ENCODE peak calls at places on chromosomes 1 and 21, in four cellular contexts. X is IMR-90, V is left ventricle myocardium inferior, U is PC-3. B is an unnamed sample.

GRCh38 chr1:32240140-32240951 is 6.7 kb upstream of the FAM167B start:
- DNase-seq in X (peak; percentile 39), V (peak; percentile 73), U (peak; percentile 75), B (peak; percentile 56)

GRCh38 chr1:14937288-14937949 is 216.1 kb upstream of the TMEM51 start:
- DNase-seq in X (no peak), V (no peak), U (no peak), B (no peak)

GRCh38 chr1:19087737-19088594 is 122.1 kb downstream of the UBR4 start:
- DNase-seq in X (peak; percentile 14), V (no peak), U (no peak), B (no peak)

GRCh38 chr1:223618680-223619079 is 46.8 kb downstream of the CAPN8 start:
- DNase-seq in X (no peak), V (no peak), U (no peak), B (no peak)

GRCh38 chr1:198639581-198640235 is 868 bp downstream of the PTPRC start:
- DNase-seq in X (no peak), V (no peak), U (no peak), B (no peak)

GRCh38 chr1:18284750-18285532 is 177.3 kb downstream of the IGSF21 start:
- DNase-seq in X (no peak), V (no peak), U (no peak), B (no peak)

GRCh38 chr1:230868736-230869385 is 540 bp upstream of the C1orf198 start:
- DNase-seq in X (no peak), V (peak; percentile 57), U (peak; percentile 65), B (no peak)

GRCh38 chr1:28209700-28210099 is 23.1 kb downstream of the DNAJC8 start:
- DNase-seq in X (no peak), V (no peak), U (no peak), B (no peak)

GRCh38 chr1:164137273-164137947 is 421.6 kb upstream of the PBX1 start:
- DNase-seq in X (no peak), V (no peak), U (no peak), B (no peak)

GRCh38 chr1:205505791-205506190 is 1.3 kb downstream of the CDK18 start:
- DNase-seq in X (no peak), V (peak; percentile 85), U (peak; percentile 20), B (no peak)

GRCh38 chr1:65425697-65426096 is 5.2 kb downstream of the LEPR start:
- DNase-seq in X (peak; percentile 74), V (no peak), U (peak; percentile 93), B (no peak)

GRCh38 chr1:170700842-170701305 is 36.9 kb downstream of the PRRX1 start:
- DNase-seq in X (peak; percentile 61), V (no peak), U (no peak), B (no peak)

GRCh38 chr1:116914667-116915066 is 5.0 kb downstream of the PTGFRN start:
- DNase-seq in X (no peak), V (no peak), U (no peak), B (no peak)

GRCh38 chr1:154747841-154748766 is 122.0 kb downstream of the KCNN3 start:
- DNase-seq in X (no peak), V (peak; percentile 68), U (no peak), B (no peak)

GRCh38 chr1:207329469-207329868 is 8.0 kb downstream of the CD55 start:
- DNase-seq in X (no peak), V (no peak), U (no peak), B (no peak)

GRCh38 chr1:33758698-33759097 is 105.2 kb upstream of the HMGB4 start:
- DNase-seq in X (peak; percentile 7), V (peak; percentile 33), U (no peak), B (no peak)

GRCh38 chr1:161420763-161421455 is 53.2 kb upstream of the CFAP126 start:
- DNase-seq in X (peak; percentile 3), V (no peak), U (no peak), B (no peak)

GRCh38 chr1:3403388-3404179 is 50.9 kb upstream of the ARHGEF16 start:
- DNase-seq in X (no peak), V (no peak), U (no peak), B (no peak)

GRCh38 chr1:229381234-229381633 is 38.4 kb upstream of the CCSAP start:
- DNase-seq in X (no peak), V (no peak), U (no peak), B (no peak)

GRCh38 chr1:94265011-94265422 is 27.6 kb upstream of the ARHGAP29 start:
- DNase-seq in X (no peak), V (no peak), U (peak; percentile 51), B (no peak)

GRCh38 chr21:22250355-22250754 is 1252.1 kb downstream of the NCAM2 start:
- DNase-seq in X (no peak), V (no peak), U (no peak), B (no peak)

GRCh38 chr1:119007672-119008482 is 19.7 kb upstream of the TBX15 start:
- DNase-seq in X (no peak), V (no peak), U (no peak), B (no peak)

GRCh38 chr1:56376188-56376984 is 203.0 kb downstream of the PLPP3 start:
- DNase-seq in X (peak; percentile 31), V (peak; percentile 32), U (peak; percentile 97), B (no peak)

GRCh38 chr1:90526954-90527353 is 190.1 kb downstream of the BARHL2 start:
- DNase-seq in X (no peak), V (no peak), U (no peak), B (no peak)

GRCh38 chr1:216502528-216503162 is 79.4 kb upstream of the USH2A start:
- DNase-seq in X (peak; percentile 8), V (no peak), U (no peak), B (no peak)

GRCh38 chr1:94228640-94229375 is 8.6 kb downstream of the ARHGAP29 start:
- DNase-seq in X (no peak), V (no peak), U (no peak), B (no peak)

GRCh38 chr1:36525166-36525565 is 42.5 kb upstream of the CSF3R start:
- DNase-seq in X (no peak), V (no peak), U (no peak), B (no peak)

GRCh38 chr1:224563666-224564065 is 52.5 kb upstream of the CNIH3 start:
- DNase-seq in X (no peak), V (no peak), U (no peak), B (no peak)

GRCh38 chr1:5513891-5514515 is 478.2 kb downstream of the NPHP4 start:
- DNase-seq in X (no peak), V (no peak), U (peak; percentile 18), B (no peak)

GRCh38 chr1:21952806-21953514 is 15.8 kb upstream of the HSPG2 start:
- DNase-seq in X (no peak), V (no peak), U (no peak), B (no peak)

GRCh38 chr1:77218477-77219165 is 609 bp downstream of the PIGK start:
- DNase-seq in X (peak; percentile 27), V (no peak), U (peak; percentile 15), B (no peak)

GRCh38 chr1:10451286-10451685 is 1.5 kb downstream of the CORT start:
- DNase-seq in X (peak; percentile 44), V (no peak), U (no peak), B (no peak)

GRCh38 chr1:19387045-19387467 is 74.9 kb downstream of the SLC66A1 start:
- DNase-seq in X (no peak), V (no peak), U (no peak), B (no peak)

GRCh38 chr1:1788646-1789431 is 10.6 kb upstream of the NADK start:
- DNase-seq in X (peak; percentile 42), V (no peak), U (peak; percentile 53), B (no peak)

GRCh38 chr1:208132287-208132882 is 111.8 kb downstream of the PLXNA2 start:
- DNase-seq in X (peak; percentile 42), V (peak; percentile 84), U (peak; percentile 93), B (peak; percentile 14)

GRCh38 chr1:226541631-226542622 is 6.6 kb upstream of the STUM start:
- DNase-seq in X (no peak), V (peak; percentile 45), U (no peak), B (no peak)

DNA sequence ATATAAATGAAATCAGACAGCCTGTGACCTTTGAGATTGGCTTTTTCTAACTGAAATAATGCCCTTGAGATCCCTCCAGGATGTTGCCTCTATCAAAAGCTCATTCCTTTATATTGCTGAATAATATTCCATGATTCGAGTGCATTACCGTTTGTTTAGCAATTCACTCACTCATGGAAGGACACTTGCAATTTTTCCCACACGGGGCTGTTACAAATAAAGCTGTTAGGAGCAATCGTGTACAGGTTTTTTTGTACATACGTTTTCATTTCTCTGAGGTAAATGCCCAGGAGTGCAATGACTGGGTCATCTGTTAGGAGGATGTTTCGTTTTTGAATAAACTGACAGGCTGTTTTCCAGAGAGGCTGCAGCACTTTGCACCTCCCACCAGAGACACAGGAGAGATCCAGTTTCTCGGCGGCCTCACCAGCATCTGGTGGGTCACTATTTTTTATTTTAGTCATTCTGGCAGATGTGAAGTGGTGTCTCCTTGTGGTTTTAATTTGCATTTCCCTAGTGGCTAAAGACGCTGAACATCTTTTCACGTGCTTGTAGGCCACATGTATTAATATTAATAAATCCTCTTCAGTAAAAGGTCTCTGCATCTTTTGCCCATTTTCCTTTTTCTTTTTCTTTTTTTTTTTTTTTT is 11.0 kb downstream of the PRDM15 start:
- DNase-seq in X (peak; percentile 12), V (no peak), U (no peak), B (no peak)
- H3K4me3 ChIP-seq in X (no peak overlapping the region), V (no peak overlapping the region), U (no peak overlapping the region), B (no peak overlapping the region)

DNA sequence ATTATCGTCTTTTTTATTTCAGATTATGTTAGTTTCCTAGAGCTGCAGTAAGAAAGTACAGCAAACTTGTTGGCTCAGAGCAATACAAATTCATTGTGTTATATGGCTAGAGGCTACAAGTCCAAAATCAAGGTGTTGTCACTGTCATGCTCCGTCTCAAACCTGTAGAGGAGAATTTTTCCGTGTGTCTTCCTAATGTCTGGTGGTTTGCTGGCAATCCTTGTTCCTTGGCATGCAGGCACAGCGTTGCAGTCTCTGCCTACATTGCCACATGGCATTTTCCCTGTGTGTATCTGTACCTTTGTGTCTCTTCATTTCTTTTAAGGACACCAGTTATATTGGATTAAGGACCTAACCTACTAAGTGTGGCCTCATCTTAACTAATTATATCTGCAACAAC is 244.4 kb downstream of the LRRIQ3 start:
- DNase-seq in X (no peak), V (no peak), U (no peak), B (no peak)
- H3K9me3 ChIP-seq in X (peaks cover 2% of the 10 kb centered on the region), V (no peaks in the 10 kb centered on the region), U (peaks cover 10% of the 10 kb centered on the region), B (no peaks in the 10 kb centered on the region)

GRCh38 chr1:245645894-245646293 is 491.1 kb downstream of the KIF26B start:
- DNase-seq in X (no peak), V (no peak), U (no peak), B (no peak)
- H3K4me1 ChIP-seq in X (no peaks in the 10 kb centered on the region), V (no peaks in the 10 kb centered on the region), U (no peaks in the 10 kb centered on the region), B (no peaks in the 10 kb centered on the region)

DNA sequence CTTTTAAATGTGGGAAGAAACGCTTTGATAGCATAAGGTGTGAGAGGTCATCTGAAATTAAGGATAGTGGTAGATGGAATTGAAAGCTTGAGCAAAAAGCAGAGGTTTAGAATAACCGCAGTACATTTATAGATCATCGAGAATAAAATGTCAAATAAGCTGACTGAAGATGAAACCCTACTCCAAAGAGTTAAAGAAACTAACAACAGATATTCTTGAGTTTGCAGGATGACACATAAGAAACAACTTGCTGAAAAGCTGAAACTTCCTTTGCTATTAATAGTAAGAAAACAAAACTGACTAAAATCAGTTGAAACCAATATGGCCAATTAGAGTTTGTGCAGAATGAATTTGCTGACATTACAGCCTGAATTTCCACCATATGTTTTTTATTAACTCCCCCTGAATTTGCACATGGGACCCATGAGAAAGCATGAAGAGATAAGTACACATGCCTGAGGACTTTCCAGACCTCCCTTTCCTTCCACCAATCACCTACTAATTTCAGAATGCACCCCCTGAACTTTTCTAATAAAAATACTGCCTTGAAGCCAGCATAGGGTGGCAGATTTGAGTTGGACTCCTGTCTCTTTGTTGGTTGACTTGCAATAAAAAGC is 1.7 kb upstream of the C1orf185 start:
- DNase-seq in X (no peak), V (no peak), U (no peak), B (no peak)
- H3K4me3 ChIP-seq in X (no peak overlapping the region), V (no peak overlapping the region), U (no peak overlapping the region), B (no peak overlapping the region)

GRCh38 chr1:181445436-181445835 is 37.9 kb upstream of the CACNA1E start:
- DNase-seq in X (no peak), V (no peak), U (no peak), B (no peak)
- H3K9me3 ChIP-seq in X (no peaks in the 10 kb centered on the region), V (peaks cover 6% of the 10 kb centered on the region), U (no peaks in the 10 kb centered on the region), B (no peaks in the 10 kb centered on the region)